ENCODE peak calls at places on chromosomes 3 and 15, in nine cellular contexts. One of them, this sample, is unnamed. For H3K4me1, the result is how much of the 10 kb centered on the place peaks cover.

GRCh38 chr3:9206287-9206686 is 43.2 kb downstream of the SRGAP3 start:
- DNase-seq in A673: no peak
- DNase-seq in naive thymus-derived CD4-positive, alpha-beta T cell: no peak
- DNase-seq in upper lobe of right lung: no peak
- DNase-seq in endothelial cell of umbilical vein: no peak
- DNase-seq in uterus: no peak
- DNase-seq in astrocyte: no peak
- DNase-seq in Peyer's patch: no peak
- DNase-seq in left ventricle myocardium inferior: no peak
- DNase-seq in this sample: no peak

GRCh38 chr3:193686665-193687506 is 93.9 kb downstream of the OPA1 start:
- DNase-seq in astrocyte: no peak
- DNase-seq in endothelial cell of umbilical vein: no peak
- DNase-seq in Peyer's patch: no peak
- DNase-seq in A673: no peak
- DNase-seq in uterus: no peak
- DNase-seq in left ventricle myocardium inferior: no peak
- DNase-seq in naive thymus-derived CD4-positive, alpha-beta T cell: no peak
- DNase-seq in upper lobe of right lung: no peak
- DNase-seq in this sample: no peak

GRCh38 chr15:42471002-42471401 is 19.9 kb downstream of the ZNF106 start:
- DNase-seq in naive thymus-derived CD4-positive, alpha-beta T cell: no peak
- DNase-seq in left ventricle myocardium inferior: no peak
- DNase-seq in astrocyte: no peak
- DNase-seq in A673: no peak
- DNase-seq in upper lobe of right lung: no peak
- DNase-seq in endothelial cell of umbilical vein: no peak
- DNase-seq in uterus: no peak
- DNase-seq in Peyer's patch: no peak
- DNase-seq in this sample: no peak

GRCh38 chr3:64408770-64409169 is 183.5 kb upstream of the PRICKLE2 start:
- DNase-seq in astrocyte: no peak
- DNase-seq in left ventricle myocardium inferior: no peak
- DNase-seq in naive thymus-derived CD4-positive, alpha-beta T cell: no peak
- DNase-seq in uterus: no peak
- DNase-seq in upper lobe of right lung: no peak
- DNase-seq in endothelial cell of umbilical vein: peak
- DNase-seq in Peyer's patch: no peak
- DNase-seq in A673: no peak
- DNase-seq in this sample: no peak

GRCh38 chr3:130946876-130947275 is 53.0 kb downstream of the ATP2C1 start:
- DNase-seq in Peyer's patch: no peak
- DNase-seq in naive thymus-derived CD4-positive, alpha-beta T cell: no peak
- DNase-seq in astrocyte: no peak
- DNase-seq in A673: no peak
- DNase-seq in left ventricle myocardium inferior: no peak
- DNase-seq in uterus: no peak
- DNase-seq in upper lobe of right lung: no peak
- DNase-seq in endothelial cell of umbilical vein: no peak
- DNase-seq in this sample: no peak

GRCh38 chr15:89018235-89018634 is 70.0 kb upstream of the ABHD2 start:
- DNase-seq in A673: no peak
- DNase-seq in left ventricle myocardium inferior: peak
- DNase-seq in naive thymus-derived CD4-positive, alpha-beta T cell: no peak
- DNase-seq in astrocyte: no peak
- DNase-seq in uterus: peak
- DNase-seq in Peyer's patch: no peak
- DNase-seq in endothelial cell of umbilical vein: no peak
- DNase-seq in upper lobe of right lung: peak
- DNase-seq in this sample: no peak

GRCh38 chr3:64238971-64239667 is 13.9 kb upstream of the PRICKLE2 start:
- DNase-seq in astrocyte: peak
- DNase-seq in endothelial cell of umbilical vein: no peak
- DNase-seq in left ventricle myocardium inferior: peak
- DNase-seq in naive thymus-derived CD4-positive, alpha-beta T cell: no peak
- DNase-seq in upper lobe of right lung: peak
- DNase-seq in uterus: peak
- DNase-seq in Peyer's patch: no peak
- DNase-seq in A673: peak
- DNase-seq in this sample: peak

GRCh38 chr15:93771429-93772020 is 459.8 kb upstream of the MCTP2 start:
- DNase-seq in naive thymus-derived CD4-positive, alpha-beta T cell: no peak
- DNase-seq in A673: no peak
- DNase-seq in astrocyte: no peak
- DNase-seq in uterus: no peak
- DNase-seq in left ventricle myocardium inferior: no peak
- DNase-seq in endothelial cell of umbilical vein: no peak
- DNase-seq in upper lobe of right lung: no peak
- DNase-seq in Peyer's patch: no peak
- DNase-seq in this sample: no peak

GRCh38 chr15:65211157-65211982 is at the start of gene CILP:
- DNase-seq in endothelial cell of umbilical vein: no peak
- DNase-seq in A673: peak
- DNase-seq in naive thymus-derived CD4-positive, alpha-beta T cell: no peak
- DNase-seq in Peyer's patch: no peak
- DNase-seq in astrocyte: peak
- DNase-seq in left ventricle myocardium inferior: peak
- DNase-seq in upper lobe of right lung: no peak
- DNase-seq in uterus: peak
- DNase-seq in this sample: no peak

GRCh38 chr3:182796310-182796709 is 3.0 kb downstream of the ATP11B start:
- DNase-seq in left ventricle myocardium inferior: no peak
- DNase-seq in Peyer's patch: no peak
- DNase-seq in astrocyte: no peak
- DNase-seq in naive thymus-derived CD4-positive, alpha-beta T cell: no peak
- DNase-seq in upper lobe of right lung: no peak
- DNase-seq in uterus: no peak
- DNase-seq in endothelial cell of umbilical vein: no peak
- DNase-seq in A673: no peak
- DNase-seq in this sample: no peak

GRCh38 chr15:77181305-77182074 is 110.6 kb upstream of the TSPAN3 start:
- DNase-seq in left ventricle myocardium inferior: no peak
- DNase-seq in Peyer's patch: peak
- DNase-seq in astrocyte: no peak
- DNase-seq in naive thymus-derived CD4-positive, alpha-beta T cell: no peak
- DNase-seq in endothelial cell of umbilical vein: no peak
- DNase-seq in upper lobe of right lung: no peak
- DNase-seq in A673: no peak
- DNase-seq in uterus: no peak
- DNase-seq in this sample: no peak

GRCh38 chr3:69079269-69080159 is 651 bp downstream of the UBA3 start:
- DNase-seq in upper lobe of right lung: peak
- DNase-seq in endothelial cell of umbilical vein: peak
- DNase-seq in astrocyte: no peak
- DNase-seq in naive thymus-derived CD4-positive, alpha-beta T cell: no peak
- DNase-seq in Peyer's patch: no peak
- DNase-seq in A673: peak
- DNase-seq in left ventricle myocardium inferior: no peak
- DNase-seq in uterus: no peak
- DNase-seq in this sample: no peak

GRCh38 chr3:40975711-40976121 is 223.6 kb upstream of the CTNNB1 start:
- DNase-seq in A673: no peak
- DNase-seq in uterus: no peak
- DNase-seq in left ventricle myocardium inferior: no peak
- DNase-seq in upper lobe of right lung: no peak
- DNase-seq in endothelial cell of umbilical vein: peak
- DNase-seq in astrocyte: peak
- DNase-seq in naive thymus-derived CD4-positive, alpha-beta T cell: no peak
- DNase-seq in Peyer's patch: no peak
- DNase-seq in this sample: no peak

GRCh38 chr3:66144792-66145733 is 75.7 kb upstream of the SLC25A26 start:
- DNase-seq in upper lobe of right lung: no peak
- DNase-seq in naive thymus-derived CD4-positive, alpha-beta T cell: no peak
- DNase-seq in left ventricle myocardium inferior: no peak
- DNase-seq in A673: peak
- DNase-seq in uterus: no peak
- DNase-seq in Peyer's patch: no peak
- DNase-seq in endothelial cell of umbilical vein: no peak
- DNase-seq in astrocyte: peak
- DNase-seq in this sample: no peak

GRCh38 chr15:63610209-63610841 is 13.1 kb downstream of the FBXL22 start:
- DNase-seq in naive thymus-derived CD4-positive, alpha-beta T cell: peak
- DNase-seq in left ventricle myocardium inferior: peak
- DNase-seq in A673: peak
- DNase-seq in astrocyte: peak
- DNase-seq in upper lobe of right lung: no peak
- DNase-seq in Peyer's patch: peak
- DNase-seq in endothelial cell of umbilical vein: peak
- DNase-seq in uterus: peak
- DNase-seq in this sample: no peak

GRCh38 chr15:55775316-55775715 is 32.4 kb upstream of the PRTG start:
- DNase-seq in astrocyte: no peak
- DNase-seq in naive thymus-derived CD4-positive, alpha-beta T cell: no peak
- DNase-seq in upper lobe of right lung: no peak
- DNase-seq in uterus: no peak
- DNase-seq in A673: peak
- DNase-seq in endothelial cell of umbilical vein: no peak
- DNase-seq in left ventricle myocardium inferior: no peak
- DNase-seq in Peyer's patch: no peak
- DNase-seq in this sample: peak

GRCh38 chr3:171187706-171188290 is 161.3 kb upstream of the SLC2A2 start:
- DNase-seq in Peyer's patch: no peak
- DNase-seq in A673: peak
- DNase-seq in upper lobe of right lung: no peak
- DNase-seq in endothelial cell of umbilical vein: peak
- DNase-seq in naive thymus-derived CD4-positive, alpha-beta T cell: peak
- DNase-seq in left ventricle myocardium inferior: no peak
- DNase-seq in astrocyte: no peak
- DNase-seq in uterus: no peak
- DNase-seq in this sample: no peak

GRCh38 chr3:40800343-40800742 is 275.6 kb downstream of the ZNF621 start:
- DNase-seq in left ventricle myocardium inferior: no peak
- DNase-seq in upper lobe of right lung: no peak
- DNase-seq in Peyer's patch: no peak
- DNase-seq in endothelial cell of umbilical vein: peak
- DNase-seq in astrocyte: peak
- DNase-seq in A673: no peak
- DNase-seq in naive thymus-derived CD4-positive, alpha-beta T cell: no peak
- DNase-seq in uterus: peak
- DNase-seq in this sample: peak

GRCh38 chr3:158765518-158766205 is 33.4 kb upstream of the RARRES1 start:
- DNase-seq in naive thymus-derived CD4-positive, alpha-beta T cell: no peak
- DNase-seq in A673: no peak
- DNase-seq in left ventricle myocardium inferior: no peak
- DNase-seq in Peyer's patch: no peak
- DNase-seq in astrocyte: peak
- DNase-seq in upper lobe of right lung: no peak
- DNase-seq in uterus: no peak
- DNase-seq in endothelial cell of umbilical vein: no peak
- DNase-seq in this sample: no peak

GRCh38 chr15:70266412-70267089 is 168.8 kb upstream of the TLE3 start:
- DNase-seq in left ventricle myocardium inferior: peak
- DNase-seq in astrocyte: peak
- DNase-seq in Peyer's patch: peak
- DNase-seq in upper lobe of right lung: peak
- DNase-seq in uterus: peak
- DNase-seq in A673: no peak
- DNase-seq in naive thymus-derived CD4-positive, alpha-beta T cell: no peak
- DNase-seq in endothelial cell of umbilical vein: no peak
- DNase-seq in this sample: no peak

DNA sequence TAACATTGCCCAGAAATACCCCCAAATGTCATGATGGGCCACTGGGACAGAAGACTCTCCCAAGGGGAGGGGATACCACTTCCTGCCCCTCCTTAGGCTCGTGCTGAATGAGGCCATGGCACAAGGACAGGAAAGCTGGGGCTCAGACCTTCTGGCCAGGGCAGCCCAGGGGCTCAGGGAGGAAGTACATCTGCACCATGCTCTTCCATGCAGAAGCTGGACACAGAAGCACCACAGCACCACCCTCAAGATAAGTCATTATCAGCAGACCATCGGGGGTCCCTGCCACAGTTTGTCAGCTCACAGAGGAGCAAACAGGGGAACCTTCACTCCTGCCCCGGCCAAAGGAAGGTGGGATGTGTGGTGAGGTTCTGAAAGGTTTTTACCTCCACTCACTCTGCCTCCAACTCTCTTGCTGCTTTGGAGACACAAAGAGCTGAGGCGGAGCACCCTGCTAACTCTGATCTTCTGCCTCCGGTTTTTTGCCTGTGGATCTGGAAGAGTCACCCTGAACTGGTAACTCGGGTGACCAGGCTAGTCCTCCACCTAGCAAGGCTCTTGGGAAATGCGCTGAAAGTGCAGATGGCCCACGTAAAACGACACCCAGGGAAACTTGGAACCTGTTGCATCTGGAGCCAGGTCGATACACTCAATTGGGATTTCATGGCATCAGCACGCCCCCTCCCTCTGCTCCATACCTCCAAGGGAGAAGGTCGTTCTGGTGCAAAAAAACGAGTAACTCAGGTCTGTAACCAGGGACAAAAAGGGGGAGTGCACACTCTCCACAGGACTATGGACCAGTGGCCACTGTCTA is 8.3 kb downstream of the BMF start:
- DNase-seq in Peyer's patch: no peak
- DNase-seq in naive thymus-derived CD4-positive, alpha-beta T cell: no peak
- DNase-seq in left ventricle myocardium inferior: no peak
- DNase-seq in endothelial cell of umbilical vein: no peak
- DNase-seq in A673: no peak
- DNase-seq in astrocyte: no peak
- DNase-seq in upper lobe of right lung: peak
- DNase-seq in uterus: no peak
- DNase-seq in this sample: no peak
- H3K4me1 ChIP-seq in Peyer's patch: half or more
- H3K4me1 ChIP-seq in naive thymus-derived CD4-positive, alpha-beta T cell: under half
- H3K4me1 ChIP-seq in left ventricle myocardium inferior: half or more
- H3K4me1 ChIP-seq in endothelial cell of umbilical vein: under half
- H3K4me1 ChIP-seq in A673: half or more
- H3K4me1 ChIP-seq in astrocyte: half or more
- H3K4me1 ChIP-seq in upper lobe of right lung: half or more
- H3K4me1 ChIP-seq in uterus: half or more
- H3K4me1 ChIP-seq in this sample: under half

GRCh38 chr15:84760219-84760618 is 11.8 kb downstream of the ZNF592 start:
- DNase-seq in astrocyte: no peak
- DNase-seq in upper lobe of right lung: no peak
- DNase-seq in uterus: no peak
- DNase-seq in endothelial cell of umbilical vein: no peak
- DNase-seq in naive thymus-derived CD4-positive, alpha-beta T cell: no peak
- DNase-seq in A673: no peak
- DNase-seq in Peyer's patch: no peak
- DNase-seq in left ventricle myocardium inferior: no peak
- DNase-seq in this sample: no peak
- H3K4me1 ChIP-seq in astrocyte: under half
- H3K4me1 ChIP-seq in upper lobe of right lung: under half
- H3K4me1 ChIP-seq in uterus: under half
- H3K4me1 ChIP-seq in endothelial cell of umbilical vein: under half
- H3K4me1 ChIP-seq in naive thymus-derived CD4-positive, alpha-beta T cell: under half
- H3K4me1 ChIP-seq in A673: under half
- H3K4me1 ChIP-seq in Peyer's patch: under half
- H3K4me1 ChIP-seq in left ventricle myocardium inferior: half or more
- H3K4me1 ChIP-seq in this sample: under half

GRCh38 chr3:52534281-52535183 is 875 bp upstream of the NT5DC2 start:
- DNase-seq in A673: no peak
- DNase-seq in upper lobe of right lung: no peak
- DNase-seq in endothelial cell of umbilical vein: no peak
- DNase-seq in uterus: peak
- DNase-seq in astrocyte: no peak
- DNase-seq in Peyer's patch: no peak
- DNase-seq in left ventricle myocardium inferior: no peak
- DNase-seq in naive thymus-derived CD4-positive, alpha-beta T cell: no peak
- DNase-seq in this sample: peak
- H3K4me1 ChIP-seq in A673: under half
- H3K4me1 ChIP-seq in upper lobe of right lung: half or more
- H3K4me1 ChIP-seq in endothelial cell of umbilical vein: half or more
- H3K4me1 ChIP-seq in uterus: under half
- H3K4me1 ChIP-seq in astrocyte: half or more
- H3K4me1 ChIP-seq in Peyer's patch: under half
- H3K4me1 ChIP-seq in left ventricle myocardium inferior: half or more
- H3K4me1 ChIP-seq in naive thymus-derived CD4-positive, alpha-beta T cell: under half
- H3K4me1 ChIP-seq in this sample: under half

GRCh38 chr3:185968168-185968567 is 30.4 kb upstream of the TRA2B start:
- DNase-seq in left ventricle myocardium inferior: no peak
- DNase-seq in upper lobe of right lung: no peak
- DNase-seq in A673: no peak
- DNase-seq in Peyer's patch: no peak
- DNase-seq in naive thymus-derived CD4-positive, alpha-beta T cell: no peak
- DNase-seq in astrocyte: no peak
- DNase-seq in uterus: no peak
- DNase-seq in endothelial cell of umbilical vein: no peak
- DNase-seq in this sample: no peak
- H3K4me1 ChIP-seq in left ventricle myocardium inferior: under half
- H3K4me1 ChIP-seq in upper lobe of right lung: under half
- H3K4me1 ChIP-seq in A673: under half
- H3K4me1 ChIP-seq in Peyer's patch: under half
- H3K4me1 ChIP-seq in naive thymus-derived CD4-positive, alpha-beta T cell: under half
- H3K4me1 ChIP-seq in astrocyte: under half
- H3K4me1 ChIP-seq in uterus: under half
- H3K4me1 ChIP-seq in endothelial cell of umbilical vein: under half
- H3K4me1 ChIP-seq in this sample: under half